ENCODE peak calls at places on chromosome 4, in six cellular contexts. P, A, R, T, U and Z are unnamed samples.

GRCh38 chr4:143273170-143273917 is 63.3 kb upstream of the GAB1 start:
- DNase-seq in P (no peak), A (no peak), R (no peak), T (no peak), U (no peak), Z (peak)

GRCh38 chr4:26088433-26088928 is 174.5 kb downstream of the SMIM20 start:
- DNase-seq in P (peak), A (no peak), R (peak), T (no peak), U (peak), Z (peak)

GRCh38 chr4:24971192-24971591 is 58.4 kb upstream of the CCDC149 start:
- DNase-seq in P (no peak), A (no peak), R (no peak), T (no peak), U (no peak), Z (no peak)

GRCh38 chr4:153222790-153223417 is 18.7 kb downstream of the TRIM2 start:
- DNase-seq in P (no peak), A (no peak), R (peak), T (peak), U (peak), Z (peak)

GRCh38 chr4:146435962-146436361 is 85.8 kb downstream of the SLC10A7 start:
- DNase-seq in P (no peak), A (no peak), R (no peak), T (no peak), U (no peak), Z (no peak)

GRCh38 chr4:84582988-84583870 is at the start of gene CDS1:
- DNase-seq in P (no peak), A (no peak), R (no peak), T (peak), U (peak), Z (no peak)

GRCh38 chr4:25792843-25793242 is 69.9 kb downstream of the SEL1L3 start:
- DNase-seq in P (no peak), A (no peak), R (no peak), T (no peak), U (no peak), Z (no peak)

GRCh38 chr4:40916880-40917279 is 167.1 kb downstream of the NSUN7 start:
- DNase-seq in P (no peak), A (no peak), R (no peak), T (peak), U (no peak), Z (peak)

GRCh38 chr4:101667348-101667747 is 123.2 kb upstream of the BANK1 start:
- DNase-seq in P (no peak), A (peak), R (peak), T (no peak), U (no peak), Z (no peak)

GRCh38 chr4:88458091-88458740 is 1.3 kb downstream of the HERC5 start:
- DNase-seq in P (no peak), A (no peak), R (no peak), T (no peak), U (peak), Z (no peak)

GRCh38 chr4:28548549-28548948 is 1687.9 kb downstream of the STIM2 start:
- DNase-seq in P (no peak), A (no peak), R (no peak), T (no peak), U (no peak), Z (no peak)

GRCh38 chr4:154566639-154567204 is 3.9 kb downstream of the FGB start:
- DNase-seq in P (no peak), A (no peak), R (no peak), T (no peak), U (no peak), Z (no peak)

GRCh38 chr4:76212851-76213414 is 691 bp downstream of the SCARB2 start:
- DNase-seq in P (no peak), A (no peak), R (peak), T (peak), U (peak), Z (peak)

GRCh38 chr4:154076921-154077320 is 288.0 kb upstream of the SFRP2 start:
- DNase-seq in P (no peak), A (no peak), R (no peak), T (no peak), U (peak), Z (peak)

GRCh38 chr4:152434011-152434410 is 101.9 kb downstream of the FBXW7 start:
- DNase-seq in P (no peak), A (no peak), R (no peak), T (no peak), U (no peak), Z (no peak)

GRCh38 chr4:2811830-2812599 is 19.1 kb downstream of the SH3BP2 start:
- DNase-seq in P (no peak), A (no peak), R (peak), T (peak), U (peak), Z (peak)

GRCh38 chr4:879730-880079 is 52.4 kb downstream of the GAK start:
- DNase-seq in P (no peak), A (no peak), R (no peak), T (no peak), U (no peak), Z (peak)

GRCh38 chr4:10085828-10086505 is 30.6 kb downstream of the WDR1 start:
- DNase-seq in P (no peak), A (no peak), R (no peak), T (peak), U (no peak), Z (peak)

GRCh38 chr4:94978904-94979303 is 221.1 kb downstream of the BMPR1B start:
- DNase-seq in P (no peak), A (no peak), R (peak), T (no peak), U (peak), Z (peak)

DNA sequence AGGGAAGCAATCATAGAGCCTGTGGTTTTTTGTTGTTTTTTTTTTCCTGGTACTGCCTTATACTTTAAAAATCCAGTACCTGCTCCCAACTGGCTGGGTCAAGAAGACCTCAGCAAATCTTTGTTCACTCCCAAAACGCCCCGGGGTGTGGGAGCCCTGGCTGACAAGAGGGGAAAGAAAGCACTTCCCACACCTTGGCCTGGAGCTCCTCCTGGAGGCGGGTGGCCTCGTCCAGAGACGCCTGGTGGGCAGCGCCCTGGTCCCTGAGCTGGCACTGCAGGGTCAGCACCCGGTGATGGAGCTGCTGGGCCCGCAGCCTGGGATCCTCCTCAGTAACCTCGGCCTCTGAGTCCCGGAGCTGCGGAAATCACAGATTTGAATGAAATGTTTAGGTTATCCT is 38.2 kb downstream of the C4orf50 start:
- DNase-seq in P (no peak), A (no peak), R (no peak), T (no peak), U (no peak), Z (no peak)
- H3K4me3 ChIP-seq in P (no peak), A (no peak), R (no peak), T (no peak), U (no peak), Z (no peak)

DNA sequence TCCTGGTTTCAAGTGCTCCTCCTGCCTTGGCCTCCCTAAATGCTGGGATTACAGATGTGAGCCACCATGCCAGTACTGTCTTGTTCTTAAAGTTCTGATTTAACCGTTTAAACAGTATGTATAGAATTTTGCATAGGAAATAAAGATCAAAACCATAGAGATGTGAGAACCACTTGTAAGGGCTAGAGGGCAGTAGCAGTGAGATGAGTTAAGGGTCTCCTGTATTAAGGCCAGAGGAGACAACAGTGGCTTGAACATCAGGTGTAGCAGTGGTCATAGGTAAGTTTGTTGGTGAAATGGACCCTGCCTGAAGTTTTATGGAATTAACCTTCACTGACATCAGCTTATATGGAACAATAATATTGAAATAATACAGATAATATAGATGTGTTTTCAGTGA is 155.7 kb downstream of the SLC4A4 start:
- DNase-seq in P (no peak), A (no peak), R (no peak), T (no peak), U (no peak), Z (peak)
- TF ChIP-seq CTCF in P (no peak), A (no peak), R (no peak), T (no peak), U (no peak), Z (no peak)

DNA sequence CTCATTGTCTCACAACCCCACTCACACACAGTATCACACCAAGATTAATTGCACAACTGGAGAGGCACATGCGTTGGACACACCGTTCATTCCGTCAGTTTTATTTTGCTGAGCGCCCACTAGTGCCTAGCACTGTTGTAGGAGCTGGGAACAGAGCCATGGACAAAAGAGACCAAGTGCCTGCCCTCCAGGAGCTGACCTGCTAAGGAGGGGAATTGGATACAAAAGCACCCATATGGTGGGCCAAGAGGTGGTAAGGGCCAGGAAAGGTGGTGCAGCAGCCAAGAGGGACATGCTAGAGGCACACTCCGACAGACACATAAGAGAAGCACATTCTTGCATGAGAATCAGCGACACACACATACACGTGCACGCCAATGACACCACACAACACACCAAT is 705 bp upstream of the CRMP1 start:
- DNase-seq in P (no peak), A (no peak), R (no peak), T (no peak), U (no peak), Z (no peak)
- H3K4me3 ChIP-seq in P (no peak), A (no peak), R (no peak), T (no peak), U (no peak), Z (no peak)

GRCh38 chr4:113899260-113900177 is 79.9 kb downstream of the ARSJ start:
- DNase-seq in P (no peak), A (no peak), R (no peak), T (peak), U (no peak), Z (no peak)

GRCh38 chr4:113888006-113888405 is 91.4 kb downstream of the ARSJ start:
- DNase-seq in P (no peak), A (no peak), R (peak), T (no peak), U (peak), Z (no peak)

GRCh38 chr4:113893546-113893945 is 85.9 kb downstream of the ARSJ start:
- DNase-seq in P (no peak), A (no peak), R (peak), T (no peak), U (peak), Z (peak)
- TF ChIP-seq CTCF in P (peak), A (peak), R (peak), T (no peak), U (no peak), Z (peak)

DNA sequence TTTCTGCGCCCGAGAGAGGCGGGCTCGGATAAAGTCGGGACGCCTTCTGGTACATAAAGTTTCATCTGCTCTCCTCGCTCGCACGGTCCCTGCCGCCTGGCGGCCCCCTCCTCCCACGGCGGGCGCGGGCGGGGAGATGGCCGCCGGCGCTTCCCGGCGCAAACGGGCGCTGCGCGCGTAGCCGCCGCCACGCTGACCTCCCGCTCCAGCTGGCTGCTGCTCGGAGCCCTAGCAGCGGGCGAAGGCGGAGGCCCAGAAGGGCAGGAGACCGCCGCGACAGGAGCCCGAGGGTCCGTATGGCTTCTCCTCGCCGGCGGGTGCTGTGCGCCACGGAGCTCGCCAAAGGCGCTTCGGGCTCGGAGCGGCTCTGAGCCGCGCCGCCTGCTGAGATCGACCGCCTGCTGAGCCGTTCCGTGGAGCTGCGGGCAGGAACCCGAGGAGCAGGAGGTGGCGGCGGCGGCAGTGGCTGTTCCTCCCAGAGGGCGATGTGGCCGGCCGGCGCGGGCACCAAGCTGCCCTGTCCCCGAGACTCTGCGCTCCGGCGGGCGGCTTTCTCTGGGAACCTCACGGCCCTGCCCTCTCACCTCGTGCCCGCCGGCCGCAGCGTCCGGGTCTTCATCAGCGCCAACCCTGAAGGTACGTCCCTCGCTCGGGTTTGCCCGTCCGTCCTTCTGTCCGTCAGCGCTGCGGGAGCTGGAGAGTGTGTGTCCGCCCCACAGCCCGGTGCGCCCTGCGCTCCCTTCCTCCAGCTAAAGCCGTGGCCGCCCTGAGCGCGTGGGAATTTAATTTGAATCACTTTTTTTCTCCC is at the start of gene NWD2:
- DNase-seq in P (no peak), A (no peak), R (no peak), T (peak), U (no peak), Z (peak)
- H3K4me3 ChIP-seq in P (no peak), A (no peak), R (no peak), T (no peak), U (no peak), Z (no peak)

DNA sequence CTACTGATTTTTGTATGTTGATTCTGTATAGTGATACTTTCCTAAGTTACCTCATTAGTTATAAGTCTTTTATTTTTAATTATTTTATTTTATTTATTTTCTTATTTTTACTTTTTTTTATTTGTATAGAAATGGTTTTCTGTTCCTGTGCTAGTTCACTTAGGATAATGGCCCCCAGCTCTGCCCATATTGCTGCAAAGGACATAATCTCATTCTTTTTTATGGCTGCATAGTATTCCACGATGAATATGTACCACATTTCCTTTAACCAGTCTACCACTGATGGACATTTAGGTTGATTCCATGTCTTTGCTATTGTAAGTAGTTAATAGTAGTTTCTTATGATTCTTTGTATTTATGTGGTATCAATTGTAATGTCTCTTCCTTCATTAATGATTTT is 31.5 kb upstream of the GK2 start:
- DNase-seq in P (no peak), A (no peak), R (no peak), T (no peak), U (no peak), Z (no peak)
- TF ChIP-seq CTCF in P (no peak), A (no peak), R (no peak), T (no peak), U (no peak), Z (no peak)